ENCODE peak calls at places on chromosomes 6 and 20, in five cellular contexts. P is HL-60, E is T-helper 2 cell, M is NCI-H2081, T is GM12891. W is an unnamed sample.

GRCh38 chr6:121333196-121333595 is 1.1 kb downstream of the TBC1D32 start:
- DNase-seq in E (no peak), P (no peak), T (no peak), M (no peak), W (no peak)

GRCh38 chr6:15956205-15957106 is 172.4 kb upstream of the MYLIP start:
- DNase-seq in T (no peak), P (no peak), M (no peak), E (no peak), W (no peak)

GRCh38 chr6:30914854-30915590 is 984 bp downstream of the VARS2 start:
- DNase-seq in T (no peak), M (no peak), P (peak; percentile 8), E (no peak), W (no peak)

GRCh38 chr6:13368716-13369115 is 40.4 kb upstream of the TBC1D7 start:
- DNase-seq in P (no peak), E (no peak), M (no peak), T (no peak), W (no peak)

GRCh38 chr6:148943451-148943850 is 196.6 kb downstream of the UST start:
- DNase-seq in P (no peak), T (no peak), E (no peak), M (no peak), W (no peak)

GRCh38 chr6:35895560-35895959 is 25.3 kb downstream of the SRPK1 start:
- DNase-seq in M (no peak), T (no peak), P (no peak), E (no peak), W (no peak)

GRCh38 chr6:47741807-47742206 is 40.0 kb upstream of the OPN5 start:
- DNase-seq in P (no peak), T (no peak), M (no peak), E (no peak), W (no peak)

GRCh38 chr6:144216668-144217218 is 66.4 kb downstream of the STX11 start:
- DNase-seq in T (peak; percentile 57), P (peak; percentile 76), M (no peak), E (no peak), W (no peak)

GRCh38 chr6:42093582-42094329 is 43.4 kb downstream of the TAF8 start:
- DNase-seq in M (no peak), P (no peak), E (no peak), T (no peak), W (no peak)

GRCh38 chr6:29641430-29642213 is 8.6 kb upstream of the GABBR1 start:
- DNase-seq in E (no peak), M (no peak), P (no peak), T (no peak), W (no peak)

GRCh38 chr6:145735356-145736165 is at the start of gene EPM2A:
- DNase-seq in M (peak; percentile 51), E (peak; percentile 61), P (peak; percentile 78), T (peak; percentile 47), W (peak; percentile 57)

GRCh38 chr6:170208171-170208601 is 82.7 kb downstream of the DLL1 start:
- DNase-seq in M (no peak), P (no peak), E (no peak), T (no peak), W (no peak)

GRCh38 chr6:333379-334002 is 41.2 kb downstream of the DUSP22 start:
- DNase-seq in E (no peak), T (no peak), P (no peak), M (no peak), W (no peak)

GRCh38 chr6:107768044-107768443 is 56.1 kb downstream of the SCML4 start:
- DNase-seq in T (no peak), P (no peak), M (no peak), E (no peak), W (no peak)

GRCh38 chr6:124149646-124150045 is 346.0 kb downstream of the NKAIN2 start:
- DNase-seq in M (no peak), T (no peak), E (no peak), P (no peak), W (no peak)

GRCh38 chr20:8254911-8255582 is 123.0 kb downstream of the PLCB1 start:
- DNase-seq in P (no peak), T (no peak), M (no peak), E (no peak), W (no peak)

GRCh38 chr6:56853541-56853940 is 101.4 kb upstream of the BEND6 start:
- DNase-seq in T (no peak), E (no peak), M (no peak), P (no peak), W (no peak)

GRCh38 chr6:83199173-83199864 is 6.2 kb downstream of the RWDD2A start:
- DNase-seq in P (no peak), T (no peak), M (no peak), E (no peak), W (no peak)

GRCh38 chr6:73032586-73032985 is 192.7 kb downstream of the KHDC1L start:
- DNase-seq in T (no peak), E (no peak), P (no peak), M (no peak), W (no peak)

GRCh38 chr6:43911625-43912577 is 141.9 kb downstream of the VEGFA start:
- DNase-seq in P (no peak), M (peak; percentile 20), T (no peak), E (no peak), W (no peak)

GRCh38 chr6:14467591-14467990 is 350.0 kb downstream of the CD83 start:
- DNase-seq in P (no peak), M (no peak), T (no peak), E (no peak), W (no peak)

GRCh38 chr6:17130786-17131185 is 28.9 kb downstream of the STMND1 start:
- DNase-seq in P (no peak), E (no peak), M (no peak), T (no peak), W (no peak)

GRCh38 chr6:170443151-170443662 is 109.9 kb downstream of the PSMB1 start:
- DNase-seq in M (no peak), T (no peak), P (no peak), E (no peak), W (no peak)

GRCh38 chr6:90973158-90973557 is 386.3 kb upstream of the MAP3K7 start:
- DNase-seq in E (no peak), M (no peak), P (no peak), T (no peak), W (no peak)